ENCODE peak calls at places on chromosomes 11 and 22, in eight cellular contexts. One of them, this sample, is unnamed.

GRCh38 chr22:28034145-28034759 is 115.2 kb upstream of the PITPNB start:
- DNase-seq in AG20443: no peak
- DNase-seq in endodermal cell: peak; percentile 31
- DNase-seq in stimulated activated CD4-positive, alpha-beta T cell treated with anti-CD3 and anti-CD28 coated beads, Interleukin-4, amount 100 ng/mL, for 1 hour: no peak
- DNase-seq in naive thymus-derived CD8-positive, alpha-beta T cell: no peak
- DNase-seq in hepatocyte: no peak
- DNase-seq in GM20000: no peak
- DNase-seq in NT2/D1: no peak
- DNase-seq in this sample: no peak

GRCh38 chr22:47175761-47176359 is 413.4 kb downstream of the TBC1D22A start:
- DNase-seq in endodermal cell: peak; percentile 29
- DNase-seq in stimulated activated CD4-positive, alpha-beta T cell treated with anti-CD3 and anti-CD28 coated beads, Interleukin-4, amount 100 ng/mL, for 1 hour: no peak
- DNase-seq in naive thymus-derived CD8-positive, alpha-beta T cell: no peak
- DNase-seq in AG20443: no peak
- DNase-seq in hepatocyte: no peak
- DNase-seq in GM20000: no peak
- DNase-seq in NT2/D1: no peak
- DNase-seq in this sample: no peak

GRCh38 chr11:111177037-111177988 is 68.2 kb upstream of the POU2AF2 start:
- DNase-seq in AG20443: no peak
- DNase-seq in hepatocyte: no peak
- DNase-seq in GM20000: peak; percentile 32
- DNase-seq in stimulated activated CD4-positive, alpha-beta T cell treated with anti-CD3 and anti-CD28 coated beads, Interleukin-4, amount 100 ng/mL, for 1 hour: no peak
- DNase-seq in endodermal cell: no peak
- DNase-seq in naive thymus-derived CD8-positive, alpha-beta T cell: no peak
- DNase-seq in NT2/D1: no peak
- DNase-seq in this sample: no peak

GRCh38 chr22:25627271-25627848 is 62.9 kb downstream of the GRK3 start:
- DNase-seq in endodermal cell: no peak
- DNase-seq in AG20443: no peak
- DNase-seq in NT2/D1: no peak
- DNase-seq in hepatocyte: no peak
- DNase-seq in GM20000: no peak
- DNase-seq in naive thymus-derived CD8-positive, alpha-beta T cell: no peak
- DNase-seq in stimulated activated CD4-positive, alpha-beta T cell treated with anti-CD3 and anti-CD28 coated beads, Interleukin-4, amount 100 ng/mL, for 1 hour: no peak
- DNase-seq in this sample: no peak

GRCh38 chr22:37330200-37331033 is 48.1 kb downstream of the CYTH4 start:
- DNase-seq in AG20443: peak; percentile 40
- DNase-seq in naive thymus-derived CD8-positive, alpha-beta T cell: no peak
- DNase-seq in endodermal cell: peak; percentile 97
- DNase-seq in stimulated activated CD4-positive, alpha-beta T cell treated with anti-CD3 and anti-CD28 coated beads, Interleukin-4, amount 100 ng/mL, for 1 hour: no peak
- DNase-seq in GM20000: peak; percentile 83
- DNase-seq in NT2/D1: peak; percentile 89
- DNase-seq in hepatocyte: peak; percentile 92
- DNase-seq in this sample: peak; percentile 68

GRCh38 chr11:78000193-78000592 is 5.7 kb upstream of the INTS4 start:
- DNase-seq in GM20000: peak; percentile 60
- DNase-seq in naive thymus-derived CD8-positive, alpha-beta T cell: peak; percentile 21
- DNase-seq in endodermal cell: peak; percentile 86
- DNase-seq in AG20443: peak; percentile 69
- DNase-seq in hepatocyte: peak; percentile 78
- DNase-seq in stimulated activated CD4-positive, alpha-beta T cell treated with anti-CD3 and anti-CD28 coated beads, Interleukin-4, amount 100 ng/mL, for 1 hour: peak; percentile 22
- DNase-seq in NT2/D1: peak; percentile 58
- DNase-seq in this sample: peak; percentile 73

GRCh38 chr11:13249992-13250391 is 27.6 kb upstream of the BMAL1 start:
- DNase-seq in stimulated activated CD4-positive, alpha-beta T cell treated with anti-CD3 and anti-CD28 coated beads, Interleukin-4, amount 100 ng/mL, for 1 hour: no peak
- DNase-seq in GM20000: no peak
- DNase-seq in hepatocyte: no peak
- DNase-seq in NT2/D1: no peak
- DNase-seq in AG20443: no peak
- DNase-seq in naive thymus-derived CD8-positive, alpha-beta T cell: no peak
- DNase-seq in endodermal cell: no peak
- DNase-seq in this sample: no peak

GRCh38 chr22:26213826-26214225 is 44.6 kb downstream of the SEZ6L start:
- DNase-seq in stimulated activated CD4-positive, alpha-beta T cell treated with anti-CD3 and anti-CD28 coated beads, Interleukin-4, amount 100 ng/mL, for 1 hour: no peak
- DNase-seq in GM20000: no peak
- DNase-seq in naive thymus-derived CD8-positive, alpha-beta T cell: no peak
- DNase-seq in AG20443: no peak
- DNase-seq in NT2/D1: no peak
- DNase-seq in hepatocyte: no peak
- DNase-seq in endodermal cell: no peak
- DNase-seq in this sample: peak; percentile 28

GRCh38 chr11:121595717-121596156 is 143.0 kb upstream of the SORL1-AS1 start:
- DNase-seq in AG20443: peak; percentile 93
- DNase-seq in GM20000: no peak
- DNase-seq in stimulated activated CD4-positive, alpha-beta T cell treated with anti-CD3 and anti-CD28 coated beads, Interleukin-4, amount 100 ng/mL, for 1 hour: no peak
- DNase-seq in NT2/D1: no peak
- DNase-seq in hepatocyte: peak; percentile 51
- DNase-seq in endodermal cell: no peak
- DNase-seq in naive thymus-derived CD8-positive, alpha-beta T cell: no peak
- DNase-seq in this sample: peak; percentile 100

GRCh38 chr11:128708660-128709059 is 14.8 kb downstream of the FLI1 start:
- DNase-seq in NT2/D1: no peak
- DNase-seq in naive thymus-derived CD8-positive, alpha-beta T cell: no peak
- DNase-seq in endodermal cell: no peak
- DNase-seq in stimulated activated CD4-positive, alpha-beta T cell treated with anti-CD3 and anti-CD28 coated beads, Interleukin-4, amount 100 ng/mL, for 1 hour: no peak
- DNase-seq in AG20443: no peak
- DNase-seq in hepatocyte: no peak
- DNase-seq in GM20000: no peak
- DNase-seq in this sample: no peak

GRCh38 chr22:42367980-42368378 is 64.2 kb downstream of the NFAM1 start:
- DNase-seq in GM20000: no peak
- DNase-seq in hepatocyte: no peak
- DNase-seq in NT2/D1: no peak
- DNase-seq in endodermal cell: no peak
- DNase-seq in naive thymus-derived CD8-positive, alpha-beta T cell: no peak
- DNase-seq in AG20443: no peak
- DNase-seq in stimulated activated CD4-positive, alpha-beta T cell treated with anti-CD3 and anti-CD28 coated beads, Interleukin-4, amount 100 ng/mL, for 1 hour: no peak
- DNase-seq in this sample: no peak

GRCh38 chr11:86116386-86116726 is 47.5 kb upstream of the PICALM start:
- DNase-seq in hepatocyte: no peak
- DNase-seq in GM20000: peak; percentile 86
- DNase-seq in endodermal cell: no peak
- DNase-seq in stimulated activated CD4-positive, alpha-beta T cell treated with anti-CD3 and anti-CD28 coated beads, Interleukin-4, amount 100 ng/mL, for 1 hour: peak; percentile 9
- DNase-seq in AG20443: peak; percentile 48
- DNase-seq in naive thymus-derived CD8-positive, alpha-beta T cell: no peak
- DNase-seq in NT2/D1: no peak
- DNase-seq in this sample: peak; percentile 70

GRCh38 chr11:69251639-69252493 is 42.1 kb upstream of the MYEOV start:
- DNase-seq in stimulated activated CD4-positive, alpha-beta T cell treated with anti-CD3 and anti-CD28 coated beads, Interleukin-4, amount 100 ng/mL, for 1 hour: no peak
- DNase-seq in AG20443: no peak
- DNase-seq in NT2/D1: no peak
- DNase-seq in hepatocyte: no peak
- DNase-seq in GM20000: no peak
- DNase-seq in endodermal cell: peak; percentile 60
- DNase-seq in naive thymus-derived CD8-positive, alpha-beta T cell: no peak
- DNase-seq in this sample: no peak

GRCh38 chr11:70204466-70204799 is 1.3 kb downstream of the FADD start:
- DNase-seq in stimulated activated CD4-positive, alpha-beta T cell treated with anti-CD3 and anti-CD28 coated beads, Interleukin-4, amount 100 ng/mL, for 1 hour: no peak
- DNase-seq in GM20000: no peak
- DNase-seq in NT2/D1: no peak
- DNase-seq in AG20443: no peak
- DNase-seq in hepatocyte: peak; percentile 35
- DNase-seq in naive thymus-derived CD8-positive, alpha-beta T cell: no peak
- DNase-seq in endodermal cell: no peak
- DNase-seq in this sample: no peak

GRCh38 chr11:123202723-123203122 is 7.7 kb upstream of the CLMP start:
- DNase-seq in naive thymus-derived CD8-positive, alpha-beta T cell: no peak
- DNase-seq in GM20000: no peak
- DNase-seq in AG20443: no peak
- DNase-seq in NT2/D1: no peak
- DNase-seq in endodermal cell: no peak
- DNase-seq in hepatocyte: no peak
- DNase-seq in stimulated activated CD4-positive, alpha-beta T cell treated with anti-CD3 and anti-CD28 coated beads, Interleukin-4, amount 100 ng/mL, for 1 hour: no peak
- DNase-seq in this sample: no peak

GRCh38 chr22:19996694-19997384 is 19.8 kb downstream of the ARVCF start:
- DNase-seq in AG20443: no peak
- DNase-seq in stimulated activated CD4-positive, alpha-beta T cell treated with anti-CD3 and anti-CD28 coated beads, Interleukin-4, amount 100 ng/mL, for 1 hour: no peak
- DNase-seq in hepatocyte: no peak
- DNase-seq in GM20000: no peak
- DNase-seq in endodermal cell: no peak
- DNase-seq in NT2/D1: no peak
- DNase-seq in naive thymus-derived CD8-positive, alpha-beta T cell: no peak
- DNase-seq in this sample: no peak

GRCh38 chr11:16881074-16881709 is 133.0 kb downstream of the PLEKHA7 start:
- DNase-seq in AG20443: peak; percentile 81
- DNase-seq in naive thymus-derived CD8-positive, alpha-beta T cell: no peak
- DNase-seq in hepatocyte: peak; percentile 27
- DNase-seq in NT2/D1: no peak
- DNase-seq in stimulated activated CD4-positive, alpha-beta T cell treated with anti-CD3 and anti-CD28 coated beads, Interleukin-4, amount 100 ng/mL, for 1 hour: no peak
- DNase-seq in GM20000: no peak
- DNase-seq in endodermal cell: peak; percentile 83
- DNase-seq in this sample: peak; percentile 42

GRCh38 chr11:26199341-26199740 is 132.6 kb upstream of the ANO3 start:
- DNase-seq in naive thymus-derived CD8-positive, alpha-beta T cell: no peak
- DNase-seq in GM20000: no peak
- DNase-seq in stimulated activated CD4-positive, alpha-beta T cell treated with anti-CD3 and anti-CD28 coated beads, Interleukin-4, amount 100 ng/mL, for 1 hour: no peak
- DNase-seq in hepatocyte: no peak
- DNase-seq in AG20443: no peak
- DNase-seq in NT2/D1: no peak
- DNase-seq in endodermal cell: no peak
- DNase-seq in this sample: peak; percentile 58

GRCh38 chr11:65111537-65112225 is at the start of gene TM7SF2:
- DNase-seq in GM20000: peak; percentile 98
- DNase-seq in stimulated activated CD4-positive, alpha-beta T cell treated with anti-CD3 and anti-CD28 coated beads, Interleukin-4, amount 100 ng/mL, for 1 hour: peak; percentile 96
- DNase-seq in AG20443: peak; percentile 96
- DNase-seq in endodermal cell: peak; percentile 98
- DNase-seq in NT2/D1: peak; percentile 94
- DNase-seq in hepatocyte: peak; percentile 98
- DNase-seq in naive thymus-derived CD8-positive, alpha-beta T cell: peak; percentile 90
- DNase-seq in this sample: peak; percentile 84

GRCh38 chr11:73752216-73752867 is 8.5 kb downstream of the RAB6A start:
- DNase-seq in stimulated activated CD4-positive, alpha-beta T cell treated with anti-CD3 and anti-CD28 coated beads, Interleukin-4, amount 100 ng/mL, for 1 hour: no peak
- DNase-seq in endodermal cell: no peak
- DNase-seq in AG20443: no peak
- DNase-seq in NT2/D1: no peak
- DNase-seq in hepatocyte: no peak
- DNase-seq in naive thymus-derived CD8-positive, alpha-beta T cell: no peak
- DNase-seq in GM20000: no peak
- DNase-seq in this sample: no peak

GRCh38 chr11:68598816-68599653 is 85.3 kb upstream of the GAL start:
- DNase-seq in stimulated activated CD4-positive, alpha-beta T cell treated with anti-CD3 and anti-CD28 coated beads, Interleukin-4, amount 100 ng/mL, for 1 hour: no peak
- DNase-seq in AG20443: peak; percentile 61
- DNase-seq in GM20000: no peak
- DNase-seq in naive thymus-derived CD8-positive, alpha-beta T cell: no peak
- DNase-seq in hepatocyte: no peak
- DNase-seq in NT2/D1: no peak
- DNase-seq in endodermal cell: no peak
- DNase-seq in this sample: peak; percentile 66

GRCh38 chr22:27906241-27906640 is 12.8 kb downstream of the PITPNB start:
- DNase-seq in naive thymus-derived CD8-positive, alpha-beta T cell: no peak
- DNase-seq in GM20000: no peak
- DNase-seq in endodermal cell: no peak
- DNase-seq in stimulated activated CD4-positive, alpha-beta T cell treated with anti-CD3 and anti-CD28 coated beads, Interleukin-4, amount 100 ng/mL, for 1 hour: no peak
- DNase-seq in AG20443: no peak
- DNase-seq in hepatocyte: no peak
- DNase-seq in NT2/D1: no peak
- DNase-seq in this sample: peak; percentile 42

GRCh38 chr11:62948765-62949320 is 27.7 kb upstream of the CHRM1 start:
- DNase-seq in stimulated activated CD4-positive, alpha-beta T cell treated with anti-CD3 and anti-CD28 coated beads, Interleukin-4, amount 100 ng/mL, for 1 hour: no peak
- DNase-seq in AG20443: no peak
- DNase-seq in endodermal cell: no peak
- DNase-seq in naive thymus-derived CD8-positive, alpha-beta T cell: no peak
- DNase-seq in GM20000: no peak
- DNase-seq in NT2/D1: no peak
- DNase-seq in hepatocyte: no peak
- DNase-seq in this sample: no peak

GRCh38 chr11:127601578-127601977 is 601.0 kb upstream of the KIRREL3 start:
- DNase-seq in GM20000: no peak
- DNase-seq in naive thymus-derived CD8-positive, alpha-beta T cell: no peak
- DNase-seq in NT2/D1: no peak
- DNase-seq in stimulated activated CD4-positive, alpha-beta T cell treated with anti-CD3 and anti-CD28 coated beads, Interleukin-4, amount 100 ng/mL, for 1 hour: no peak
- DNase-seq in hepatocyte: no peak
- DNase-seq in AG20443: no peak
- DNase-seq in endodermal cell: no peak
- DNase-seq in this sample: no peak

GRCh38 chr11:119012629-119013170 is 5.4 kb downstream of the RPS25 start:
- DNase-seq in endodermal cell: no peak
- DNase-seq in stimulated activated CD4-positive, alpha-beta T cell treated with anti-CD3 and anti-CD28 coated beads, Interleukin-4, amount 100 ng/mL, for 1 hour: no peak
- DNase-seq in NT2/D1: no peak
- DNase-seq in naive thymus-derived CD8-positive, alpha-beta T cell: no peak
- DNase-seq in AG20443: no peak
- DNase-seq in hepatocyte: no peak
- DNase-seq in GM20000: no peak
- DNase-seq in this sample: no peak

GRCh38 chr11:92104349-92104748 is 120.3 kb upstream of the FAT3 start:
- DNase-seq in hepatocyte: no peak
- DNase-seq in naive thymus-derived CD8-positive, alpha-beta T cell: no peak
- DNase-seq in AG20443: no peak
- DNase-seq in stimulated activated CD4-positive, alpha-beta T cell treated with anti-CD3 and anti-CD28 coated beads, Interleukin-4, amount 100 ng/mL, for 1 hour: no peak
- DNase-seq in endodermal cell: no peak
- DNase-seq in GM20000: no peak
- DNase-seq in NT2/D1: peak; percentile 22
- DNase-seq in this sample: no peak

GRCh38 chr11:86202013-86202336 is 42.6 kb upstream of the EED start:
- DNase-seq in stimulated activated CD4-positive, alpha-beta T cell treated with anti-CD3 and anti-CD28 coated beads, Interleukin-4, amount 100 ng/mL, for 1 hour: no peak
- DNase-seq in GM20000: no peak
- DNase-seq in NT2/D1: no peak
- DNase-seq in naive thymus-derived CD8-positive, alpha-beta T cell: no peak
- DNase-seq in hepatocyte: no peak
- DNase-seq in endodermal cell: no peak
- DNase-seq in AG20443: no peak
- DNase-seq in this sample: no peak

GRCh38 chr11:134347441-134347840 is 15.7 kb downstream of the GLB1L2 start:
- DNase-seq in naive thymus-derived CD8-positive, alpha-beta T cell: no peak
- DNase-seq in hepatocyte: no peak
- DNase-seq in AG20443: no peak
- DNase-seq in stimulated activated CD4-positive, alpha-beta T cell treated with anti-CD3 and anti-CD28 coated beads, Interleukin-4, amount 100 ng/mL, for 1 hour: no peak
- DNase-seq in NT2/D1: no peak
- DNase-seq in GM20000: no peak
- DNase-seq in endodermal cell: no peak
- DNase-seq in this sample: no peak

This sample was measured in AG10803.